ENCODE peak calls at places on chromosomes 6 and 20, in seven cellular contexts. L is transverse colon, E is ovary, I is body of pancreas, Y is heart right ventricle, G is psoas muscle, C is HCT116. H is an unnamed sample.
A peak's percentile ranks its signal among the peaks of the same experiment; 100 is the strongest.

GRCh38 chr20:19786311-19786710 is 28.3 kb downstream of the RIN2 start:
- DNase-seq in Y (peak; percentile 35), C (no peak), E (no peak), L (peak; percentile 59), I (no peak), G (no peak), H (peak; percentile 71)

GRCh38 chr20:32484221-32485125 is 100.7 kb downstream of the NOL4L start:
- DNase-seq in Y (no peak), C (no peak), E (peak; percentile 54), L (peak; percentile 59), G (peak; percentile 61), I (peak; percentile 40), H (no peak)

GRCh38 chr20:40536866-40537265 is 152.2 kb downstream of the MAFB start:
- DNase-seq in E (no peak), Y (no peak), C (no peak), I (no peak), L (no peak), G (no peak), H (peak; percentile 12)

GRCh38 chr20:14861028-14861699 is 523.8 kb upstream of the FLRT3 start:
- DNase-seq in Y (no peak), C (no peak), G (no peak), E (no peak), L (no peak), I (no peak), H (no peak)

GRCh38 chr20:35991142-35991771 is 22.9 kb downstream of the CNBD2 start:
- DNase-seq in I (peak; percentile 47), Y (no peak), C (peak; percentile 22), G (no peak), L (peak; percentile 25), E (no peak), H (peak; percentile 43)

GRCh38 chr6:161349886-161350285 is 76.0 kb upstream of the AGPAT4 start:
- DNase-seq in Y (no peak), C (no peak), G (no peak), E (no peak), I (no peak), L (no peak), H (no peak)

GRCh38 chr20:1391640-1392442 is 1.0 kb downstream of the FKBP1A start:
- DNase-seq in E (no peak), G (peak; percentile 57), L (no peak), C (no peak), Y (no peak), I (no peak), H (peak; percentile 51)

GRCh38 chr6:66328181-66328580 is 621.2 kb upstream of the EYS start:
- DNase-seq in C (no peak), I (no peak), E (no peak), L (no peak), Y (no peak), G (no peak), H (no peak)

GRCh38 chr20:47785321-47785899 is at the start of gene SULF2:
- DNase-seq in C (no peak), Y (peak; percentile 65), L (peak; percentile 76), G (peak; percentile 61), E (peak; percentile 74), I (no peak), H (no peak)

GRCh38 chr6:27296106-27296783 is 15.8 kb downstream of the POM121L2 start:
- DNase-seq in E (no peak), G (no peak), C (peak; percentile 36), I (no peak), L (no peak), Y (no peak), H (peak; percentile 38)

GRCh38 chr6:107740496-107741190 is 83.5 kb downstream of the SCML4 start:
- DNase-seq in G (no peak), I (no peak), E (no peak), Y (no peak), C (no peak), L (peak; percentile 51), H (no peak)

GRCh38 chr6:152981989-152982767 is 663 bp downstream of the FBXO5 start:
- DNase-seq in C (no peak), E (peak; percentile 18), Y (peak; percentile 33), G (peak; percentile 55), I (no peak), L (peak; percentile 14), H (no peak)

GRCh38 chr6:119479860-119480655 is 130.5 kb upstream of the MAN1A1 start:
- DNase-seq in Y (no peak), C (no peak), L (no peak), E (no peak), I (no peak), G (no peak), H (peak; percentile 68)

GRCh38 chr20:62587757-62588402 is 54.4 kb upstream of the SLCO4A1 start:
- DNase-seq in G (no peak), C (no peak), L (no peak), Y (no peak), E (no peak), I (no peak), H (peak; percentile 17)

GRCh38 chr20:44465001-44465560 is 10.6 kb upstream of the TTPAL start:
- DNase-seq in G (no peak), Y (no peak), C (no peak), L (peak; percentile 63), I (peak; percentile 89), E (no peak), H (peak; percentile 37)

GRCh38 chr20:17938889-17939619 is 29.5 kb downstream of the SNX5 start:
- DNase-seq in L (peak; percentile 78), C (peak; percentile 22), Y (peak; percentile 55), I (peak; percentile 79), G (peak; percentile 80), E (peak; percentile 62), H (peak; percentile 42)

GRCh38 chr6:170282512-170283158 is 8.2 kb downstream of the DLL1 start:
- DNase-seq in I (peak; percentile 9), Y (no peak), E (no peak), C (no peak), G (peak; percentile 34), L (no peak), H (no peak)

GRCh38 chr6:710601-711571 is 17.9 kb upstream of the EXOC2 start:
- DNase-seq in L (peak; percentile 60), I (peak; percentile 40), E (peak; percentile 42), G (peak; percentile 71), Y (peak; percentile 66), C (no peak), H (peak; percentile 35)

GRCh38 chr6:167863897-167864296 is 37.2 kb downstream of the AFDN start:
- DNase-seq in Y (no peak), E (no peak), L (no peak), C (no peak), I (no peak), G (no peak), H (no peak)

GRCh38 chr6:10048370-10049297 is 366.2 kb downstream of the TFAP2A start:
- DNase-seq in Y (no peak), C (no peak), I (no peak), L (no peak), E (no peak), G (no peak), H (peak; percentile 17)

GRCh38 chr6:169933839-169934698 is 182.6 kb downstream of the ERMARD start:
- DNase-seq in Y (peak; percentile 74), E (peak; percentile 81), L (peak; percentile 55), C (no peak), G (peak; percentile 85), I (peak; percentile 94), H (no peak)

GRCh38 chr6:89997456-89998445 is 103.5 kb downstream of the GJA10 start:
- DNase-seq in G (no peak), L (peak; percentile 18), C (no peak), I (peak; percentile 43), Y (peak; percentile 10), E (no peak), H (no peak)

GRCh38 chr20:11473971-11474370 is 443.7 kb upstream of the BTBD3 start:
- DNase-seq in Y (no peak), E (no peak), G (no peak), I (no peak), L (no peak), C (no peak), H (no peak)

GRCh38 chr20:61915101-61915500 is 150.6 kb downstream of the TAF4 start:
- DNase-seq in E (no peak), I (no peak), G (no peak), L (no peak), C (no peak), Y (peak; percentile 1), H (no peak)

GRCh38 chr6:18412073-18412472 is 24.9 kb downstream of the RNF144B start:
- DNase-seq in I (no peak), E (no peak), C (no peak), L (no peak), G (no peak), Y (no peak), H (no peak)

DNA sequence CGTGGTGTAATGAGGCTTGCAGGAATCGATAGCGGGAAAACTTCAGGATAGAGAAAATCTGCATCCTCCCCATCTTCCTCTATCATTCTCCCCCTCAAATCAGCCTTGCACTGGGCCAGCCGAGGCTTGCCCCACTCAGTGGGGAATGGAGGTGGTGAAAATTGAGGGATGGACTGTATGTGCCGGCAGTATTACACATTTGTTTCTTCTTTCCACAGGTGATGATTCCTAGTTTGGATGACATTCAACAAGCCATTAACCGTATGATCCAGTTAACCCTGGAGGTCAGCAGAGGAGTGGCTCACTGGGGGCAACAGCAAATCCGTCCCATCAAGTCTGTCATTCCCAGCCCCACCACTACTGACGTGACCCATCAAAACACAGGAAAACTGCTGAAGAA is 100.1 kb downstream of the DNAH8 start:
- DNase-seq in G (no peak), Y (no peak), I (no peak), C (no peak), E (no peak), L (no peak), H (no peak)
- H3K27me3 ChIP-seq in G (no peaks in the 10 kb centered on the region), Y (peaks cover 13% of the 10 kb centered on the region), I (no peaks in the 10 kb centered on the region), C (peaks cover 79% of the 10 kb centered on the region), E (no peaks in the 10 kb centered on the region), L (peaks cover 26% of the 10 kb centered on the region), H (no peaks in the 10 kb centered on the region)

GRCh38 chr6:48086187-48086586 is 24.8 kb downstream of the PTCHD4 start:
- DNase-seq in E (no peak), I (no peak), Y (no peak), C (no peak), L (no peak), G (no peak), H (no peak)
- TF ChIP-seq CTCF in E (no peak), I (no peak), Y (no peak), C (peak; percentile 9), L (no peak), G (no peak), H (no peak)

DNA sequence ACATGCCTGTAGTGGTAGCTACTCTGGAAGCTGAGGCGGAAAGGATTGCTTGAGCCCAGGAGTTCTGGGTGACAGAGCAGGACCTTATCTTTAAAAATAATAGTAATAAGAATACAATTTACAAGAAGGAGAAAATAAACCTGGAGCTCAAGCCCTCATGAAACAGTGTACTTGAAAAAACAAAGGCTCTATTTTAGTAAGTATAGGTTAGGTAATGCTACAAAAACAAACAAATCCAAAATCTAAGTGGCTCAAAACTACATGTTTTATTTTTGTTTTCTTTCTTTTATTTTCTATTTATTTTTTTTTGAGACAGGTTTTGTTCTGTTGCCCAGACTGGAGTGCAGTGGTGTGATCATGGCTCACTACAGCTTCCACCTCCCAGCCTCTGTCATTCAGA is 57.6 kb upstream of the SLC23A2 start:
- DNase-seq in C (no peak), Y (no peak), G (no peak), L (no peak), E (no peak), I (no peak), H (no peak)
- H3K4me3 ChIP-seq in C (no peak overlapping the region), Y (no peak overlapping the region), G (no peak overlapping the region), L (no peak overlapping the region), E (no peak overlapping the region), I (no peak overlapping the region), H (no peak overlapping the region)

DNA sequence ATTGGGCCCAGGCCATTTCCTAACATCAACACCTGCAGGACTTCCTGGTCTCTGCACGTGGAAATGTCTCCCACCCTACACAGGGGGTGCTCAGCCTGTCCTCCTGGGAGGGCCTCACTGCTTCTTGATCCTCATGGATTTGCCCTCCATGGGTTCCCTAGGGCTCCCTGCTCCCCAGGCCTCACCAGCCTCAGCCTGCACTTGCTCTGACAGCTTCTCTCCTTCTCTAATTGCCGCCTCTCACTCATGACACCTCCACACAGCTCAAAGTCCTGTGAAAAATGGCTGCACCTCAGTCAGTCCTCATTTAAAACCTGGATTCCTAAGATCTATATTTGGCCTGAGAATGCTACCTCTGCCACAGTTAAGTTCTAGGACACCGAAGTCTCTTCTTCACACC is 130.6 kb downstream of the PXDC1 start:
- DNase-seq in G (no peak), C (no peak), Y (no peak), E (no peak), L (no peak), I (no peak), H (no peak)
- H3K27me3 ChIP-seq in G (peaks cover 2% of the 10 kb centered on the region), C (no peaks in the 10 kb centered on the region), Y (peaks cover 22% of the 10 kb centered on the region), E (no peaks in the 10 kb centered on the region), L (peaks cover 13% of the 10 kb centered on the region), I (no peaks in the 10 kb centered on the region), H (peaks cover 5% of the 10 kb centered on the region)

H was measured in bronchial epithelial cell.